ENCODE peak calls at places on chromosomes 12 and 14, in four cellular contexts. Q is WTC11, H is A549, A is K562. F is an unnamed sample.

GRCh38 chr14:22487401-22487800 is 101.6 kb downstream of the DAD1 start:
- DNase-seq in H (no peak), A (no peak), Q (no peak), F (no peak)

GRCh38 chr14:24110060-24110459 is 4.5 kb upstream of the DCAF11 start:
- DNase-seq in Q (no peak), H (no peak), A (no peak), F (peak)

GRCh38 chr14:96442355-96442754 is 50.4 kb downstream of the AK7 start:
- DNase-seq in H (no peak), A (no peak), Q (no peak), F (no peak)

GRCh38 chr12:20588057-20588456 is 107.1 kb upstream of the SLCO1C1 start:
- DNase-seq in Q (no peak), H (no peak), A (no peak), F (no peak)

GRCh38 chr12:107545737-107546363 is 139.7 kb upstream of the PWP1 start:
- DNase-seq in A (no peak), H (no peak), Q (no peak), F (no peak)

GRCh38 chr14:103512701-103513611 is 9.7 kb downstream of the CKB start:
- DNase-seq in Q (no peak), A (no peak), H (no peak), F (no peak)

GRCh38 chr12:123815968-123816367 is 53.9 kb downstream of the DNAH10 start:
- DNase-seq in A (no peak), Q (no peak), H (no peak), F (no peak)

GRCh38 chr12:123223241-123223668 is 9.7 kb downstream of the MPHOSPH9 start:
- DNase-seq in H (no peak), A (no peak), Q (no peak), F (no peak)

GRCh38 chr14:75339059-75339458 is 60.4 kb downstream of the FOS start:
- DNase-seq in H (no peak), A (no peak), Q (no peak), F (no peak)

GRCh38 chr12:92802906-92803305 is 100.1 kb downstream of the PLEKHG7 start:
- DNase-seq in Q (no peak), H (no peak), A (no peak), F (no peak)

GRCh38 chr14:71734076-71734475 is 198.2 kb upstream of the RGS6 start:
- DNase-seq in A (no peak), Q (no peak), H (no peak), F (no peak)

GRCh38 chr14:71745072-71745471 is 187.2 kb upstream of the RGS6 start:
- DNase-seq in A (no peak), Q (no peak), H (no peak), F (no peak)

GRCh38 chr14:71742491-71742890 is 189.7 kb upstream of the RGS6 start:
- DNase-seq in H (no peak), Q (no peak), A (no peak), F (no peak)

GRCh38 chr14:71739273-71739990 is 192.8 kb upstream of the RGS6 start:
- DNase-seq in A (no peak), H (peak), Q (no peak), F (peak)
- TF ChIP-seq NR3C1 in A (no peak), H (no peak), Q (no peak), F (no peak)

DNA sequence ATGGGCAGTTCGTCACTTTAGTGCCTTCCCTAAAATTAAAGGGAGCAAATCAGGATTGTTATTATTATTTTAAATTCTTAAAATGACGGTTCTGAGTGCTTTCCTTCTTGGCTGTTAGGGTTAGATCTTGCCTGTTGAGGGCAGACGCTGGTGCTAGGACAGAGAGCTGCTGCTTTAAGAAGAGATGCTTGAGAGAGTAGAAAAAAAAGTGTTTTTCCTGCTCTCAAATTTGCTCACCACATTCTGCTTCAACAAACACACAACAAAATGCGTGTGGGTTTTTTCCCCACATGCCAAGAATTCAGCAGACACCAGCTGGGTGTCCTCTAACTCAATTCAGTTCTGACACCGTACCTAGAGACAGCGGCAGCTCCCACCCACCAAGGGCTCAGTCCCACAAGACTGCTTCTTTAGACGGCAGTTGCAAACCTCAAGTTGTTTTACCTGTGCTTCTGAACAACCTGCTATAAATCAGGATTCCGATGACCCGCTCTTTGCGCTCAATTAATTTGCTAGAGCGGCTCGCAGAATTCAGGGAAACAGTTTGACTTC is 75.8 kb upstream of the RIN3 start:
- DNase-seq in A (no peak), Q (no peak), H (no peak), F (no peak)
- TF ChIP-seq NR3C1 in A (no peak), Q (no peak), H (no peak), F (no peak)

DNA sequence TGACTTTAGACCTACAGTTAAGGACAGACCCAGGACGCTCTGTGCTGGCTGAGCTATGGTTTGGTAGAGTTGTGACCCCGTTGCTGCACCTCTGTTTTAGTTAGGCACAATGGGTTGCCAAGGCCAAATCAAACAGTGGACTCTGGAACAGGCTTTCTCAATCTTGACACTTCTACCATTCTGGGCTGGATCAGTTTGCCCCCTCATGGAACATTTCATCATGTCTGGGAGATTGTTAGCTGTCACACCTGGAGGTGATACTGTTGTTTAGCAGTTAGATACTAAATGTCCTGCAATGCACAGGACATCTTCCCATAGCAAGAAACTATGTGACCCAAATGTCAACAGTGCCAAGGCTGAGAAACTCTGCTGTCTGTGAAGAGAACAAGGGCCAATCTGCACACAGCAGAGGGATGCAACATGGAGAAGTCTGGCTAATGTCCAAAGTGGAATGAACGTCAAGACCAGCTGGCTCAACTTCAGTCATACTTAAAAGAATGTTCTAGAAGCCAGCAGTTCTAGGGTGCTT is 65.6 kb upstream of the DICER1 start:
- DNase-seq in A (no peak), Q (no peak), H (no peak), F (peak)
- TF ChIP-seq NR3C1 in A (no peak), Q (no peak), H (no peak), F (no peak)

GRCh38 chr12:42728770-42729531 is 139.4 kb upstream of the PRICKLE1 start:
- DNase-seq in H (no peak), Q (no peak), A (no peak), F (no peak)

GRCh38 chr12:42729532-42729895 is 140.0 kb upstream of the PRICKLE1 start:
- DNase-seq in Q (no peak), H (no peak), A (no peak), F (no peak)

GRCh38 chr12:42730286-42730685 is 140.7 kb upstream of the PRICKLE1 start:
- DNase-seq in Q (no peak), H (no peak), A (no peak), F (no peak)

GRCh38 chr12:42728287-42728686 is 138.7 kb upstream of the PRICKLE1 start:
- DNase-seq in H (no peak), A (no peak), Q (no peak), F (no peak)

GRCh38 chr12:42725839-42726238 is 136.3 kb upstream of the PRICKLE1 start:
- DNase-seq in Q (no peak), A (no peak), H (no peak), F (no peak)
- TF ChIP-seq NR3C1 in Q (no peak), A (no peak), H (no peak), F (no peak)

GRCh38 chr14:91387135-91387849 is 30.3 kb downstream of the CCDC88C start:
- DNase-seq in Q (no peak), A (no peak), H (no peak), F (no peak)

GRCh38 chr14:91389173-91389572 is 28.4 kb downstream of the CCDC88C start:
- DNase-seq in Q (no peak), A (no peak), H (no peak), F (no peak)

GRCh38 chr14:91390165-91390778 is 27.3 kb downstream of the CCDC88C start:
- DNase-seq in Q (no peak), A (no peak), H (no peak), F (no peak)

GRCh38 chr14:91387996-91388395 is 29.6 kb downstream of the CCDC88C start:
- DNase-seq in H (no peak), A (no peak), Q (no peak), F (no peak)

DNA sequence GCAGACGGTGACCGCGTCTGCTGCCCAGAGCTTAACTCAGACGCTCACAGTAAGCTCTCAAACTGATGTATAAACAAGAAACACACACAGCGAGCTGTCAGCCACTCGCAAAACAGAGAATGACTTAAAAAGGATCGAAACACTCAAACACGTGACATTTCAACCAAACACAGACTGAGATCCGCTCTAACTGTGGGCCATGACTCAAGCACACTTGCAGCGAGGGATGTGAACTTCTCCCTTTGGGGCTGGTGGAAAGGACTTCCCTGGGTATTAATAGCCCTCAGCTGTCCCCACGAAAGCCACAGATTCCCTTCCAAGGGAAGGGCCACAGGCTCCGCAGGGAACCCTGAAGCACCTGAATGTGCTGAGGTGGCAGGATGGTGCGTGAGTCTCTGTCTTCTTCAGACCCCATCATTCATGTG is 29.1 kb downstream of the CCDC88C start:
- DNase-seq in A (no peak), H (no peak), Q (no peak), F (no peak)
- TF ChIP-seq NR3C1 in A (no peak), H (no peak), Q (no peak), F (no peak)

GRCh38 chr14:68104518-68104917 is 284.9 kb downstream of the RAD51B start:
- DNase-seq in Q (no peak), H (peak), A (no peak), F (peak)
- TF ChIP-seq NR3C1 in Q (no peak), H (no peak), A (no peak), F (no peak)

GRCh38 chr14:64704743-64705405 is 650 bp downstream of the PLEKHG3 start:
- DNase-seq in H (no peak), A (peak), Q (no peak), F (no peak)
- TF ChIP-seq NR3C1 in H (no peak), A (no peak), Q (no peak), F (no peak)

DNA sequence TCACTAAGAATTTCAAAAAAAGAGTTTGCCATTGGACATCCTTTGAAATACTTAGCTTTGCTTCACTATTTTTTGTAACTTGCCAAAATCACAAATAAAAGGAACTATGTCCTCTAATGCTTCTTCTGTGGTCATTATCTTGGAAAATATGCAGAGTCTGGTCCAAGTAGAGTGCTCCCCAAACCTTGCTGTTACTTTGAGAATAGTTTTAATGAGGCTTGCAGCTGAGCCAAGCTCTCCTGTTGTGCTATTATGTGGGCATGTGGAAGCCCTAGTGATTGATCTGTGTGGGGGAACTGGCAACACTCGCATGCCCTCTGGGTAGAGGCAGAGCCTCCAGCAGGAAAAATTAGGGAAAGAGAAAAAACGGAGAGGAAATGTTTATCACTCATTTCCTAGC is 473.1 kb downstream of the EGLN3 start:
- DNase-seq in A (no peak), Q (no peak), H (no peak), F (no peak)
- TF ChIP-seq NR3C1 in A (no peak), Q (no peak), H (no peak), F (no peak)

F was measured in HepG2.